ENCODE peak calls at places on chromosomes 13 and 19, in ten cellular contexts. One of them, this sample, is unnamed.

GRCh38 chr13:37313383-37313782 is 207.9 kb upstream of the CSNK1A1L start:
- DNase-seq in choroid plexus epithelial cell: peak
- DNase-seq in spleen: no peak
- DNase-seq in brain microvascular endothelial cell: peak
- DNase-seq in foreskin fibroblast: peak
- DNase-seq in osteocyte: no peak
- DNase-seq in GM23338: no peak
- DNase-seq in fibroblast of pulmonary artery: peak
- DNase-seq in left ventricle myocardium inferior: no peak
- DNase-seq in GM06990: no peak
- DNase-seq in this sample: no peak

GRCh38 chr19:39342647-39343305 is 555 bp downstream of the SAMD4B start:
- DNase-seq in choroid plexus epithelial cell: peak
- DNase-seq in spleen: no peak
- DNase-seq in brain microvascular endothelial cell: no peak
- DNase-seq in foreskin fibroblast: peak
- DNase-seq in osteocyte: no peak
- DNase-seq in GM23338: peak
- DNase-seq in fibroblast of pulmonary artery: no peak
- DNase-seq in left ventricle myocardium inferior: no peak
- DNase-seq in GM06990: no peak
- DNase-seq in this sample: peak

GRCh38 chr19:56951672-56952071 is 111.1 kb upstream of the PEG3 start:
- DNase-seq in choroid plexus epithelial cell: no peak
- DNase-seq in spleen: no peak
- DNase-seq in brain microvascular endothelial cell: no peak
- DNase-seq in foreskin fibroblast: no peak
- DNase-seq in osteocyte: no peak
- DNase-seq in GM23338: no peak
- DNase-seq in fibroblast of pulmonary artery: no peak
- DNase-seq in left ventricle myocardium inferior: no peak
- DNase-seq in GM06990: no peak
- DNase-seq in this sample: no peak

GRCh38 chr19:54418930-54419800 is 3.9 kb downstream of the TTYH1 start:
- DNase-seq in choroid plexus epithelial cell: no peak
- DNase-seq in spleen: no peak
- DNase-seq in brain microvascular endothelial cell: no peak
- DNase-seq in foreskin fibroblast: no peak
- DNase-seq in osteocyte: no peak
- DNase-seq in GM23338: no peak
- DNase-seq in fibroblast of pulmonary artery: no peak
- DNase-seq in left ventricle myocardium inferior: no peak
- DNase-seq in GM06990: no peak
- DNase-seq in this sample: no peak

GRCh38 chr19:9037415-9038062 is 27.3 kb upstream of the MUC16 start:
- DNase-seq in choroid plexus epithelial cell: no peak
- DNase-seq in spleen: no peak
- DNase-seq in brain microvascular endothelial cell: no peak
- DNase-seq in foreskin fibroblast: no peak
- DNase-seq in osteocyte: no peak
- DNase-seq in GM23338: no peak
- DNase-seq in fibroblast of pulmonary artery: no peak
- DNase-seq in left ventricle myocardium inferior: no peak
- DNase-seq in GM06990: no peak
- DNase-seq in this sample: no peak

GRCh38 chr13:46778879-46779278 is 18.1 kb downstream of the ESD start:
- DNase-seq in choroid plexus epithelial cell: peak
- DNase-seq in spleen: no peak
- DNase-seq in brain microvascular endothelial cell: no peak
- DNase-seq in foreskin fibroblast: peak
- DNase-seq in osteocyte: no peak
- DNase-seq in GM23338: no peak
- DNase-seq in fibroblast of pulmonary artery: peak
- DNase-seq in left ventricle myocardium inferior: no peak
- DNase-seq in GM06990: no peak
- DNase-seq in this sample: no peak

GRCh38 chr13:91817250-91817649 is 418.8 kb downstream of the GPC5 start:
- DNase-seq in choroid plexus epithelial cell: peak
- DNase-seq in spleen: no peak
- DNase-seq in brain microvascular endothelial cell: peak
- DNase-seq in foreskin fibroblast: peak
- DNase-seq in osteocyte: no peak
- DNase-seq in GM23338: no peak
- DNase-seq in fibroblast of pulmonary artery: peak
- DNase-seq in left ventricle myocardium inferior: no peak
- DNase-seq in GM06990: no peak
- DNase-seq in this sample: no peak

GRCh38 chr13:112616586-112617381 is 28.8 kb upstream of the TUBGCP3 start:
- DNase-seq in choroid plexus epithelial cell: peak
- DNase-seq in spleen: peak
- DNase-seq in brain microvascular endothelial cell: peak
- DNase-seq in foreskin fibroblast: peak
- DNase-seq in osteocyte: peak
- DNase-seq in GM23338: peak
- DNase-seq in fibroblast of pulmonary artery: peak
- DNase-seq in left ventricle myocardium inferior: no peak
- DNase-seq in GM06990: no peak
- DNase-seq in this sample: peak

GRCh38 chr19:40619333-40620160 is 18.4 kb downstream of the LTBP4 start:
- DNase-seq in choroid plexus epithelial cell: no peak
- DNase-seq in spleen: no peak
- DNase-seq in brain microvascular endothelial cell: no peak
- DNase-seq in foreskin fibroblast: no peak
- DNase-seq in osteocyte: no peak
- DNase-seq in GM23338: no peak
- DNase-seq in fibroblast of pulmonary artery: no peak
- DNase-seq in left ventricle myocardium inferior: no peak
- DNase-seq in GM06990: no peak
- DNase-seq in this sample: no peak

GRCh38 chr13:91141619-91142061 is 205.8 kb upstream of the MIR17HG start:
- DNase-seq in choroid plexus epithelial cell: no peak
- DNase-seq in spleen: no peak
- DNase-seq in brain microvascular endothelial cell: peak
- DNase-seq in foreskin fibroblast: no peak
- DNase-seq in osteocyte: no peak
- DNase-seq in GM23338: no peak
- DNase-seq in fibroblast of pulmonary artery: no peak
- DNase-seq in left ventricle myocardium inferior: no peak
- DNase-seq in GM06990: no peak
- DNase-seq in this sample: no peak

GRCh38 chr13:37106642-37107041 is 1.2 kb upstream of the CSNK1A1L start:
- DNase-seq in choroid plexus epithelial cell: peak
- DNase-seq in spleen: no peak
- DNase-seq in brain microvascular endothelial cell: no peak
- DNase-seq in foreskin fibroblast: no peak
- DNase-seq in osteocyte: no peak
- DNase-seq in GM23338: peak
- DNase-seq in fibroblast of pulmonary artery: no peak
- DNase-seq in left ventricle myocardium inferior: no peak
- DNase-seq in GM06990: no peak
- DNase-seq in this sample: no peak

GRCh38 chr13:104580931-104581330 is 1514.7 kb upstream of the SLC10A2 start:
- DNase-seq in choroid plexus epithelial cell: no peak
- DNase-seq in spleen: no peak
- DNase-seq in brain microvascular endothelial cell: no peak
- DNase-seq in foreskin fibroblast: no peak
- DNase-seq in osteocyte: no peak
- DNase-seq in GM23338: no peak
- DNase-seq in fibroblast of pulmonary artery: no peak
- DNase-seq in left ventricle myocardium inferior: no peak
- DNase-seq in GM06990: no peak
- DNase-seq in this sample: no peak

GRCh38 chr19:6396305-6396704 is 3.3 kb upstream of the GTF2F1 start:
- DNase-seq in choroid plexus epithelial cell: no peak
- DNase-seq in spleen: no peak
- DNase-seq in brain microvascular endothelial cell: no peak
- DNase-seq in foreskin fibroblast: no peak
- DNase-seq in osteocyte: no peak
- DNase-seq in GM23338: no peak
- DNase-seq in fibroblast of pulmonary artery: no peak
- DNase-seq in left ventricle myocardium inferior: no peak
- DNase-seq in GM06990: no peak
- DNase-seq in this sample: no peak

GRCh38 chr13:95128045-95128643 is 173.1 kb downstream of the ABCC4 start:
- DNase-seq in choroid plexus epithelial cell: no peak
- DNase-seq in spleen: no peak
- DNase-seq in brain microvascular endothelial cell: no peak
- DNase-seq in foreskin fibroblast: no peak
- DNase-seq in osteocyte: no peak
- DNase-seq in GM23338: no peak
- DNase-seq in fibroblast of pulmonary artery: no peak
- DNase-seq in left ventricle myocardium inferior: no peak
- DNase-seq in GM06990: no peak
- DNase-seq in this sample: no peak

GRCh38 chr13:97224544-97225324 is 2.6 kb downstream of the MBNL2 start:
- DNase-seq in choroid plexus epithelial cell: peak
- DNase-seq in spleen: no peak
- DNase-seq in brain microvascular endothelial cell: peak
- DNase-seq in foreskin fibroblast: peak
- DNase-seq in osteocyte: no peak
- DNase-seq in GM23338: peak
- DNase-seq in fibroblast of pulmonary artery: peak
- DNase-seq in left ventricle myocardium inferior: no peak
- DNase-seq in GM06990: no peak
- DNase-seq in this sample: no peak

GRCh38 chr19:48724796-48725753 is 5.5 kb upstream of the MAMSTR start:
- DNase-seq in choroid plexus epithelial cell: peak
- DNase-seq in spleen: no peak
- DNase-seq in brain microvascular endothelial cell: peak
- DNase-seq in foreskin fibroblast: peak
- DNase-seq in osteocyte: no peak
- DNase-seq in GM23338: peak
- DNase-seq in fibroblast of pulmonary artery: peak
- DNase-seq in left ventricle myocardium inferior: peak
- DNase-seq in GM06990: no peak
- DNase-seq in this sample: peak

GRCh38 chr13:42633495-42633894 is 59.5 kb downstream of the TNFSF11 start:
- DNase-seq in choroid plexus epithelial cell: peak
- DNase-seq in spleen: no peak
- DNase-seq in brain microvascular endothelial cell: peak
- DNase-seq in foreskin fibroblast: peak
- DNase-seq in osteocyte: no peak
- DNase-seq in GM23338: no peak
- DNase-seq in fibroblast of pulmonary artery: no peak
- DNase-seq in left ventricle myocardium inferior: no peak
- DNase-seq in GM06990: no peak
- DNase-seq in this sample: no peak

GRCh38 chr13:81874253-81874652 is 1533.3 kb upstream of the SPRY2 start:
- DNase-seq in choroid plexus epithelial cell: no peak
- DNase-seq in spleen: no peak
- DNase-seq in brain microvascular endothelial cell: no peak
- DNase-seq in foreskin fibroblast: no peak
- DNase-seq in osteocyte: no peak
- DNase-seq in GM23338: no peak
- DNase-seq in fibroblast of pulmonary artery: no peak
- DNase-seq in left ventricle myocardium inferior: no peak
- DNase-seq in GM06990: no peak
- DNase-seq in this sample: no peak

GRCh38 chr13:81874681-81875661 is 1534.0 kb upstream of the SPRY2 start:
- DNase-seq in choroid plexus epithelial cell: no peak
- DNase-seq in spleen: no peak
- DNase-seq in brain microvascular endothelial cell: no peak
- DNase-seq in foreskin fibroblast: no peak
- DNase-seq in osteocyte: no peak
- DNase-seq in GM23338: peak
- DNase-seq in fibroblast of pulmonary artery: no peak
- DNase-seq in left ventricle myocardium inferior: no peak
- DNase-seq in GM06990: no peak
- DNase-seq in this sample: no peak

GRCh38 chr13:81872581-81872980 is 1531.7 kb upstream of the SPRY2 start:
- DNase-seq in choroid plexus epithelial cell: peak
- DNase-seq in spleen: no peak
- DNase-seq in brain microvascular endothelial cell: no peak
- DNase-seq in foreskin fibroblast: no peak
- DNase-seq in osteocyte: no peak
- DNase-seq in GM23338: peak
- DNase-seq in fibroblast of pulmonary artery: no peak
- DNase-seq in left ventricle myocardium inferior: no peak
- DNase-seq in GM06990: no peak
- DNase-seq in this sample: no peak
- TF ChIP-seq CTCF in choroid plexus epithelial cell: peak
- TF ChIP-seq CTCF in spleen: no peak
- TF ChIP-seq CTCF in brain microvascular endothelial cell: no peak
- TF ChIP-seq CTCF in foreskin fibroblast: no peak
- TF ChIP-seq CTCF in osteocyte: peak
- TF ChIP-seq CTCF in GM23338: peak
- TF ChIP-seq CTCF in fibroblast of pulmonary artery: no peak
- TF ChIP-seq CTCF in left ventricle myocardium inferior: no peak
- TF ChIP-seq CTCF in GM06990: no peak
- TF ChIP-seq CTCF in this sample: no peak

GRCh38 chr19:3626473-3627350 is at the start of gene CACTIN:
- DNase-seq in choroid plexus epithelial cell: peak
- DNase-seq in spleen: peak
- DNase-seq in brain microvascular endothelial cell: peak
- DNase-seq in foreskin fibroblast: peak
- DNase-seq in osteocyte: peak
- DNase-seq in GM23338: peak
- DNase-seq in fibroblast of pulmonary artery: peak
- DNase-seq in left ventricle myocardium inferior: peak
- DNase-seq in GM06990: peak
- DNase-seq in this sample: peak
- TF ChIP-seq CTCF in choroid plexus epithelial cell: no peak
- TF ChIP-seq CTCF in spleen: no peak
- TF ChIP-seq CTCF in brain microvascular endothelial cell: no peak
- TF ChIP-seq CTCF in foreskin fibroblast: no peak
- TF ChIP-seq CTCF in osteocyte: no peak
- TF ChIP-seq CTCF in GM23338: no peak
- TF ChIP-seq CTCF in fibroblast of pulmonary artery: no peak
- TF ChIP-seq CTCF in left ventricle myocardium inferior: no peak
- TF ChIP-seq CTCF in GM06990: no peak
- TF ChIP-seq CTCF in this sample: no peak

DNA sequence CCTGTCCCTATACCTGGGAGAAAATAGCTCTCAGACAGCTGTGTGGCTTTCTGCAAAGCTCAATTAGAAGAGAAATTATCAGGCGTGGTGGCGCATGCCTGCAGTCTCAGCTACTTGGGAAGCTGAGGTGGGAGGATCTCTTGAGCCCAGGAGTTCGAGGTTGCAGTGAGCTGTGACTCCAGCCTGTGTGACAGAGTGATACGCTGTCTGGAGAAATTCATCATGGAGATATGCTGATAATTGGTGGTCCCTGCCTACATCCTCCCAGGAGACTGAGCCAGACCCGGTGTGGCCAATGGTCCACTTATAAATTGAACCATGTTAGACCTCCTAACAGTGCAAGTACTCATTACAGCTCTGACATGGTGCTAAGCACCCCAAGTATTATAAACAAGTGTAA is 58.7 kb upstream of the ZNF599 start:
- DNase-seq in choroid plexus epithelial cell: no peak
- DNase-seq in spleen: no peak
- DNase-seq in brain microvascular endothelial cell: no peak
- DNase-seq in foreskin fibroblast: no peak
- DNase-seq in osteocyte: peak
- DNase-seq in GM23338: no peak
- DNase-seq in fibroblast of pulmonary artery: no peak
- DNase-seq in left ventricle myocardium inferior: no peak
- DNase-seq in GM06990: no peak
- DNase-seq in this sample: no peak
- TF ChIP-seq CTCF in choroid plexus epithelial cell: no peak
- TF ChIP-seq CTCF in spleen: no peak
- TF ChIP-seq CTCF in brain microvascular endothelial cell: no peak
- TF ChIP-seq CTCF in foreskin fibroblast: no peak
- TF ChIP-seq CTCF in osteocyte: no peak
- TF ChIP-seq CTCF in GM23338: no peak
- TF ChIP-seq CTCF in fibroblast of pulmonary artery: no peak
- TF ChIP-seq CTCF in left ventricle myocardium inferior: no peak
- TF ChIP-seq CTCF in GM06990: no peak
- TF ChIP-seq CTCF in this sample: no peak

GRCh38 chr13:88744289-88744688 is 1073.1 kb downstream of the SLITRK5 start:
- DNase-seq in choroid plexus epithelial cell: no peak
- DNase-seq in spleen: no peak
- DNase-seq in brain microvascular endothelial cell: no peak
- DNase-seq in foreskin fibroblast: no peak
- DNase-seq in osteocyte: no peak
- DNase-seq in GM23338: no peak
- DNase-seq in fibroblast of pulmonary artery: no peak
- DNase-seq in left ventricle myocardium inferior: no peak
- DNase-seq in GM06990: no peak
- DNase-seq in this sample: no peak
- TF ChIP-seq CTCF in choroid plexus epithelial cell: no peak
- TF ChIP-seq CTCF in spleen: no peak
- TF ChIP-seq CTCF in brain microvascular endothelial cell: no peak
- TF ChIP-seq CTCF in foreskin fibroblast: no peak
- TF ChIP-seq CTCF in osteocyte: no peak
- TF ChIP-seq CTCF in GM23338: no peak
- TF ChIP-seq CTCF in fibroblast of pulmonary artery: no peak
- TF ChIP-seq CTCF in left ventricle myocardium inferior: no peak
- TF ChIP-seq CTCF in GM06990: no peak
- TF ChIP-seq CTCF in this sample: no peak